ENCODE peak calls at places on chromosomes 12 and 14, in ten cellular contexts. A, K, V, C, L, S, X, R, O and G are unnamed samples.

GRCh38 chr12:102067574-102068258 is 5.9 kb upstream of the WASHC3 start:
- DNase-seq in A (no peak), K (no peak), V (peak; percentile 39), C (no peak), L (no peak), S (no peak), X (no peak), R (no peak), O (no peak), G (no peak)

GRCh38 chr12:57027011-57027804 is 10.9 kb upstream of the TAC3 start:
- DNase-seq in A (no peak), K (no peak), V (no peak), C (no peak), L (no peak), S (peak; percentile 35), X (no peak), R (no peak), O (no peak), G (no peak)

GRCh38 chr12:108308432-108308831 is 30.7 kb downstream of the CMKLR1 start:
- DNase-seq in A (no peak), K (no peak), V (no peak), C (no peak), L (no peak), S (no peak), X (no peak), R (no peak), O (peak; percentile 75), G (no peak)

GRCh38 chr14:101406921-101407320 is 154.4 kb upstream of the DIO3 start:
- DNase-seq in A (no peak), K (no peak), V (no peak), C (no peak), L (no peak), S (no peak), X (no peak), R (no peak), O (no peak), G (no peak)

GRCh38 chr12:131085125-131085815 is 131.6 kb downstream of the ADGRD1 start:
- DNase-seq in A (peak; percentile 7), K (no peak), V (no peak), C (no peak), L (no peak), S (no peak), X (no peak), R (no peak), O (peak; percentile 60), G (no peak)

GRCh38 chr12:46473634-46474201 is 101.1 kb upstream of the SLC38A2 start:
- DNase-seq in A (no peak), K (no peak), V (peak; percentile 97), C (peak; percentile 81), L (peak; percentile 59), S (peak; percentile 78), X (peak; percentile 58), R (no peak), O (peak; percentile 86), G (peak; percentile 90)

GRCh38 chr14:91284146-91284790 is 39.8 kb upstream of the GPR68 start:
- DNase-seq in A (no peak), K (no peak), V (peak; percentile 71), C (no peak), L (no peak), S (no peak), X (no peak), R (no peak), O (no peak), G (no peak)

GRCh38 chr12:124875803-124876132 is 12.1 kb upstream of the SCARB1 start:
- DNase-seq in A (no peak), K (no peak), V (no peak), C (no peak), L (no peak), S (no peak), X (no peak), R (no peak), O (no peak), G (no peak)